ENCODE peak calls at places on chromosomes 16 and 17, in five cellular contexts. W, I, C, S and F are unnamed samples.

GRCh38 chr16:2009302-2009711 is 314 bp downstream of the ZNF598 start:
- DNase-seq in I (no peak), S (no peak), W (no peak), C (peak; percentile 47), F (peak; percentile 70)

GRCh38 chr17:75596320-75597087 is 8.9 kb downstream of the MYO15B start:
- DNase-seq in I (no peak), S (no peak), C (no peak), W (no peak), F (no peak)

GRCh38 chr16:27369806-27370205 is 32.2 kb upstream of the IL21R start:
- DNase-seq in S (peak; percentile 43), I (no peak), W (no peak), C (no peak), F (no peak)

GRCh38 chr16:82630688-82631087 is 3.9 kb downstream of the CDH13 start:
- DNase-seq in S (no peak), I (no peak), C (no peak), W (no peak), F (no peak)

GRCh38 chr16:67673712-67674580 is 7.3 kb downstream of the C16orf86 start:
- DNase-seq in C (no peak), W (no peak), I (no peak), S (no peak), F (peak; percentile 66)

GRCh38 chr16:79212114-79212791 is 388.3 kb downstream of the MAF start:
- DNase-seq in W (no peak), S (no peak), C (no peak), I (no peak), F (no peak)

GRCh38 chr17:30346211-30346831 is 12.5 kb upstream of the TMIGD1 start:
- DNase-seq in I (no peak), W (no peak), C (no peak), S (peak; percentile 49), F (no peak)

GRCh38 chr16:75244844-75245758 is 6.3 kb downstream of the BCAR1 start:
- DNase-seq in I (no peak), S (peak; percentile 99), C (no peak), W (peak; percentile 80), F (peak; percentile 82)

GRCh38 chr17:73281926-73282325 is 20.2 kb upstream of the CPSF4L start:
- DNase-seq in S (no peak), C (no peak), W (no peak), I (peak; percentile 76), F (no peak)

GRCh38 chr16:11007714-11008240 is 63.4 kb downstream of the CLEC16A start:
- DNase-seq in S (no peak), I (no peak), C (no peak), W (no peak), F (no peak)

GRCh38 chr16:89358030-89359005 is 132.0 kb downstream of the ANKRD11 start:
- DNase-seq in S (no peak), W (no peak), I (no peak), C (no peak), F (no peak)

GRCh38 chr17:75128694-75129505 is 2.6 kb downstream of the NT5C start:
- DNase-seq in C (no peak), W (no peak), S (no peak), I (no peak), F (no peak)

GRCh38 chr17:67585077-67585602 is 132.6 kb upstream of the NOL11 start:
- DNase-seq in I (no peak), C (no peak), W (no peak), S (no peak), F (no peak)

GRCh38 chr16:70331588-70332358 is 14.9 kb upstream of the DDX19A start:
- DNase-seq in S (no peak), C (peak; percentile 32), I (no peak), W (no peak), F (no peak)

GRCh38 chr17:3958200-3958599 is 6.0 kb downstream of the ATP2A3 start:
- DNase-seq in I (no peak), S (no peak), C (no peak), W (no peak), F (no peak)

GRCh38 chr16:47853635-47854034 is 302.2 kb downstream of the ABCC12 start:
- DNase-seq in S (no peak), I (no peak), C (no peak), W (no peak), F (no peak)

GRCh38 chr16:64478258-64478906 is 643.5 kb downstream of the CDH11 start:
- DNase-seq in S (peak; percentile 64), W (peak; percentile 11), I (no peak), C (no peak), F (no peak)

GRCh38 chr16:75385507-75386152 is 47.7 kb downstream of the CFDP1 start:
- DNase-seq in C (peak; percentile 51), S (peak; percentile 68), W (peak; percentile 78), I (peak; percentile 33), F (peak; percentile 49)

GRCh38 chr17:75845933-75846700 is 1.9 kb upstream of the UNC13D start:
- DNase-seq in C (no peak), W (no peak), I (no peak), S (no peak), F (no peak)

GRCh38 chr17:6327007-6327406 is 107.9 kb downstream of the AIPL1 start:
- DNase-seq in C (peak; percentile 11), S (no peak), W (no peak), I (no peak), F (no peak)

GRCh38 chr17:77442976-77443742 is 302.4 kb downstream of the SEC14L1 start:
- DNase-seq in I (no peak), C (no peak), W (no peak), S (no peak), F (no peak)

GRCh38 chr17:77439382-77440013 is 298.7 kb downstream of the SEC14L1 start:
- DNase-seq in W (no peak), C (no peak), S (no peak), I (no peak), F (no peak)

GRCh38 chr17:77441130-77441920 is 300.6 kb downstream of the SEC14L1 start:
- DNase-seq in W (no peak), I (peak; percentile 98), C (no peak), S (no peak), F (no peak)

GRCh38 chr17:77438241-77439204 is 297.8 kb downstream of the SEC14L1 start:
- DNase-seq in I (no peak), C (no peak), W (no peak), S (no peak), F (no peak)

GRCh38 chr17:77440571-77440981 is 299.8 kb downstream of the SEC14L1 start:
- DNase-seq in W (no peak), I (no peak), C (no peak), S (no peak), F (no peak)
- TF ChIP-seq REST in W (no peak), I (no peak), C (no peak), S (no peak), F (no peak)

GRCh38 chr17:81245024-81245664 is 6.0 kb downstream of the NDUFAF8 start:
- DNase-seq in C (no peak), S (no peak), I (peak; percentile 45), W (no peak), F (no peak)
- TF ChIP-seq USF2 in C (no peak), S (no peak), I (no peak), W (no peak), F (no peak)

GRCh38 chr16:378821-379182 is 3.0 kb downstream of the PGAP6 start:
- DNase-seq in S (no peak), W (no peak), C (no peak), I (no peak), F (no peak)

GRCh38 chr16:379183-379960 is 2.4 kb downstream of the PGAP6 start:
- DNase-seq in S (no peak), I (no peak), C (no peak), W (no peak), F (no peak)

GRCh38 chr16:381788-382717 is at the start of gene PGAP6:
- DNase-seq in C (peak; percentile 94), S (no peak), W (no peak), I (no peak), F (peak; percentile 97)

GRCh38 chr16:380837-381787 is 666 bp downstream of the PGAP6 start:
- DNase-seq in I (no peak), C (peak; percentile 57), S (no peak), W (no peak), F (peak; percentile 77)

DNA sequence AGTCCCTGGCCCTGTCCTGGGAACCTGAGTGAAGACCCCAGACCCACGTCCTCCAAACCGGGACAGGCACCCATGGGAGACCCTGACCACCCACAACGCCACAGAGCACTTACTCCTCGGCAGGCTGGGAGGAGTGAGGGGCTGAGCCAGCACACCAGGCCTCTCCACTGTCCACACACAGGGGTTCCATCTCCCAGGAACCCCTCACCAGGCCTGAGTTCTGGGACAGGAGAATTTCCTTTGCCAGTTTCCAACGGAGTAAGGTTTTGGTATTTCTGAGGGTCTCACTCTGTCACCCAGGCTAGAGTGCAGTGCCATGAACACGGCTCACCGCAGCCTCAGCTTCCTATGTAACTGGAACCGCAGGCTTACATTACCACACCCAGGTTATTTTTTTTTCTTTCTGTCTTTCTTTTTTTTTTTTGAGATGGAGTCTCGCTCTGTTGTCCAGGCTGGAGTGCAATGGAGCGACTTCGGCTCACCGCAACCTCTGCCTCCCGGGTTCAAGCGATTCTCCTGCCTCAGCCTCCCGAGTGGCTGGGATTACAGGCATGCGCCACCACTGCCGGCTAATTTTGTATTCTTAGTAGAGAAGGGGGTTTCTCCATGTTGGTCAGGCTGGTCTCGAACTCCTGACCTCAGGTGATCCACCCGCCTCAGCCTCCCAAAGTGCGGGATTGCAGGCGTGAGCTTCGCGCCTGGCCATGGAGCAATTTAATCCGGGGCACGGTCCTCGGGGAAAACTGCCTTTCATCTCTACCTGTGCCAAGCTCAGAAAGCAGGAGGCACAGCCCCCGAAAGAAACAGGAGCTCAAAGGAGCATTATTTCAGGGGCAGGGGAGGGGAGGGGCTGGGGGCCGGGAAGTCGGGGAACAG is 1.6 kb downstream of the PGAP6 start:
- DNase-seq in S (no peak), C (no peak), W (no peak), I (no peak), F (no peak)
- TF ChIP-seq REST in S (no peak), C (no peak), W (no peak), I (no peak), F (no peak)

GRCh38 chr16:84833142-84833495 is 13.3 kb downstream of the CRISPLD2 start:
- DNase-seq in S (no peak), W (no peak), I (no peak), C (no peak), F (no peak)

GRCh38 chr16:84834403-84834772 is 14.6 kb downstream of the CRISPLD2 start:
- DNase-seq in I (no peak), W (no peak), C (no peak), S (no peak), F (peak; percentile 88)

GRCh38 chr16:84833542-84834402 is 14.0 kb downstream of the CRISPLD2 start:
- DNase-seq in C (no peak), W (no peak), S (no peak), I (no peak), F (no peak)

GRCh38 chr16:84830765-84831384 is 11.1 kb downstream of the CRISPLD2 start:
- DNase-seq in I (no peak), S (no peak), W (no peak), C (no peak), F (no peak)

GRCh38 chr16:84832488-84833141 is 12.8 kb downstream of the CRISPLD2 start:
- DNase-seq in W (no peak), C (no peak), S (no peak), I (no peak), F (no peak)
- TF ChIP-seq USF2 in W (no peak), C (no peak), S (no peak), I (no peak), F (no peak)